ENCODE peak calls at places on chromosomes 4 and X, in ten cellular contexts. P is lower lobe of right lung, H is hepatocyte, B is fibroblast of pulmonary artery, V is WERI-Rb-1, Z is astrocyte of the spinal cord, M is endothelial cell of umbilical vein, G is right cardiac atrium, Y is HFF-Myc, E is HCT116. Q is an unnamed sample.

GRCh38 chrX:11319689-11320302 is 26.6 kb downstream of the AMELX start:
- DNase-seq in P (no peak), G (no peak), M (no peak), V (no peak), Z (no peak), Y (no peak), B (no peak), H (no peak), E (no peak), Q (no peak)

GRCh38 chr4:14333616-14334015 is 668.7 kb upstream of the CPEB2 start:
- DNase-seq in Z (no peak), H (no peak), E (no peak), B (no peak), M (no peak), Y (no peak), G (no peak), P (no peak), V (no peak), Q (no peak)

GRCh38 chrX:113473418-113473817 is 632.8 kb upstream of the AMOT start:
- DNase-seq in Z (no peak), M (no peak), H (no peak), V (no peak), Y (no peak), E (no peak), B (peak; percentile 1), G (no peak), P (no peak), Q (no peak)

GRCh38 chrX:134423606-134424005 is 36.4 kb upstream of the HPRT1 start:
- DNase-seq in B (peak; percentile 49), Y (no peak), P (no peak), H (no peak), M (peak; percentile 35), Z (peak; percentile 41), V (no peak), E (no peak), G (no peak), Q (no peak)

GRCh38 chr4:71550220-71551190 is 211.7 kb downstream of the SLC4A4 start:
- DNase-seq in B (peak; percentile 32), H (peak; percentile 42), M (no peak), V (no peak), G (no peak), P (no peak), Z (peak; percentile 72), E (no peak), Y (peak; percentile 5), Q (no peak)

GRCh38 chrX:138759217-138759943 is 47.9 kb upstream of the FGF13 start:
- DNase-seq in H (no peak), V (no peak), Y (no peak), Z (no peak), G (no peak), E (no peak), B (no peak), M (no peak), P (no peak), Q (no peak)

GRCh38 chr4:17765514-17766286 is 15.7 kb downstream of the FAM184B start:
- DNase-seq in G (no peak), V (no peak), H (no peak), E (no peak), P (no peak), M (no peak), Y (no peak), Z (no peak), B (no peak), Q (no peak)

GRCh38 chr4:80459918-80460473 is 124.5 kb downstream of the CFAP299 start:
- DNase-seq in G (no peak), E (no peak), B (no peak), P (no peak), Y (no peak), V (no peak), Z (no peak), H (no peak), M (no peak), Q (no peak)

GRCh38 chrX:139831689-139832456 is 101.0 kb downstream of the ATP11C start:
- DNase-seq in M (peak; percentile 73), B (peak; percentile 84), V (no peak), P (no peak), Y (peak; percentile 54), Z (peak; percentile 54), H (peak; percentile 17), E (no peak), G (no peak), Q (no peak)

GRCh38 chrX:106619797-106620196 is 8.0 kb downstream of the RADX start:
- DNase-seq in E (no peak), H (no peak), M (peak; percentile 1), B (peak; percentile 36), Y (no peak), Z (peak; percentile 3), G (no peak), V (no peak), P (no peak), Q (no peak)

GRCh38 chrX:24673424-24673823 is 20.3 kb upstream of the POLA1 start:
- DNase-seq in Z (no peak), G (no peak), B (no peak), H (no peak), P (no peak), E (no peak), M (no peak), V (no peak), Y (no peak), Q (no peak)

GRCh38 chrX:80430826-80431501 is 10.7 kb downstream of the TENT5D start:
- DNase-seq in Z (no peak), Y (no peak), G (no peak), M (no peak), E (no peak), H (no peak), B (peak; percentile 2), P (no peak), V (no peak), Q (no peak)

DNA sequence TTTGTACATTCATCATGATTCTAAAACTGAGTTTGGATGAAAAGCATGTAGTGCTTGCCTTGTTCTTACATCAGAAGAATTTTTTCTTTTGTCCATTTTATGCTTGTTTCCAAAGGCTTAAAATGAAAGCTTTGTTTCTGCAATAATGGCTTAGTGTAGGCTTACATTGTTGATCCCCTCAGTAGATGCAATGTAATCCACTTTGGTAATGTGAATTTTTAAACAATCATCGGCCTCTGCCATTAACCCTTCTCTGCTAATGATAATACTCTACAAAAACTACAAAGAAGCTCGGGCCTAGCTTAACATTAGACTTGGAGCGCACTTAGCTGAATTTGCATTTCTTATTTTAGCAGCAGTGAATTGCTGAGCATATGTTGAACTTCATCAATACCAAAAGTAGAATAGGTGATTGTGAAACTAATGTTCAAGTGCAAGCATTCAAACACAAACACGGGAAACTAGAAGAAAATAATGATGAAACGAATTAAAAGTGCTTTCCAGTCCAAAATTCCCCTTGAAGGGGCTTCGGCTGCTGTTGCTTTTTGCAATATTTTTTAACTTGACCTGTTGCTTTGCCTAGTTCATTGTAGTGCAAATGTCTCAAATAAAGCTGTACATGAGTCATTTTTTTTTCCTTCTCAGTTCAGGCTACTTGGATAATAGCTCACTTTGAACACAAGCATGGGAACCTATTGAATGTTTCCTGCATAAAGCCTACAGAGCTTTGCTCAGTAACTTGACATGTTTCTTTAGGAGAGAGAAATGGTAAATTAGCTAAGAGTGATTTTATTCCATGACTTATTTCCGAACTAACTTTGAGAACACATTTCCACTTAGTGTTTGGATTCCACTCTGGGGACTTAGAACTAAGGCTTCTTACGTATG is 66.5 kb downstream of the SLIT2 start:
- DNase-seq in B (no peak), G (no peak), V (no peak), P (no peak), H (no peak), Y (no peak), E (no peak), M (no peak), Z (peak; percentile 36), Q (no peak)
- H3K4me3 ChIP-seq in B (no peak overlapping the region), G (no peak overlapping the region), V (no peak overlapping the region), P (no peak overlapping the region), H (no peak overlapping the region), Y (no peak overlapping the region), E (no peak overlapping the region), M (no peak overlapping the region), Z (no peak overlapping the region), Q (no peak overlapping the region)

DNA sequence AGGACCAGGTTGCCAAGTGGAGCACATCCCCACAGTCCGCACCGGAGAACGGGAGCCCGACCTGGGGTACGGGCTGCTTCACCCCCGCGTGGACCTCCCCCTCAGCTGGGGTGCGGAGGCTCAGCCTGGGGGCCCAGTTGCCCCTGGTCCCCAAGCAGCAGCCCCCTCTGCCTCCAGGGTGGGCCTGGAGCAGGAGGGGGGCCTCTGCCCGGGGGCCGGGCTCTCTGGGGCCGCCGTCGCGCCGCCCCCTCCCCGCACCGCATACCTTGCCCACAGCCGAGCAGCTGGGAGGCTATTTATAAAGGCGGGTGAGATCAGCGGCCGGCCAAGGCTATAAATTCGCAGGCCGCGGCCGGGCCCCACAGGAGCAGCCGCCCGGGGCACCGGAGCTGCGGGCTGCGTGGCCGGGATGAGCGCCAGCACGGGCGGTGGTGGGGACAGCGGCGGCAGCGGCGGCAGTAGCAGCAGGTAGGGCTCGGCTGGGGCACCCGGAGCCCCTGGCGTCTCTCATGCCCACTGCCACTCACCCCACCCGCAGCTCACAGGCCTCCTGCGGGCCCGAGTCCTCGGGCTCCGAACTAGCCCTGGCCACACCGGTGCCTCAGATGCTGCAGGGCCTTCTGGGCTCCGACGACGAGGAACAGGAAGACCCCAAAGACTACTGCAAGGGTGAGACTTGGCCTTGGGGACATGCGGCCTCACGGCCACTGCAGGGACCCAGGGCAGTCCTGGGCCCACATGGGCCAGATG is at the start of gene SRPK3:
- DNase-seq in G (peak; percentile 69), M (no peak), V (peak; percentile 65), H (no peak), E (no peak), Z (peak; percentile 16), Y (no peak), B (no peak), P (no peak), Q (no peak)
- H3K4me3 ChIP-seq in G (no peak within 1 kb of the TSS), M (no peak within 1 kb of the TSS), V (peak within 1 kb of the TSS; percentile 10), H (no peak within 1 kb of the TSS), E (no peak within 1 kb of the TSS), Z (no peak within 1 kb of the TSS), Y (no peak within 1 kb of the TSS), B (no peak within 1 kb of the TSS), P (no peak within 1 kb of the TSS), Q (no peak within 1 kb of the TSS)

GRCh38 chr4:184284336-184284690 is 66.6 kb upstream of the ENPP6 start:
- DNase-seq in B (no peak), E (no peak), G (no peak), P (no peak), H (no peak), Z (no peak), V (no peak), M (no peak), Y (no peak), Q (no peak)
- H3K4me3 ChIP-seq in B (no peak overlapping the region), E (no peak overlapping the region), G (no peak overlapping the region), P (peak overlapping the region; percentile 42), H (no peak overlapping the region), Z (no peak overlapping the region), V (no peak overlapping the region), M (no peak overlapping the region), Y (no peak overlapping the region), Q (no peak overlapping the region)

DNA sequence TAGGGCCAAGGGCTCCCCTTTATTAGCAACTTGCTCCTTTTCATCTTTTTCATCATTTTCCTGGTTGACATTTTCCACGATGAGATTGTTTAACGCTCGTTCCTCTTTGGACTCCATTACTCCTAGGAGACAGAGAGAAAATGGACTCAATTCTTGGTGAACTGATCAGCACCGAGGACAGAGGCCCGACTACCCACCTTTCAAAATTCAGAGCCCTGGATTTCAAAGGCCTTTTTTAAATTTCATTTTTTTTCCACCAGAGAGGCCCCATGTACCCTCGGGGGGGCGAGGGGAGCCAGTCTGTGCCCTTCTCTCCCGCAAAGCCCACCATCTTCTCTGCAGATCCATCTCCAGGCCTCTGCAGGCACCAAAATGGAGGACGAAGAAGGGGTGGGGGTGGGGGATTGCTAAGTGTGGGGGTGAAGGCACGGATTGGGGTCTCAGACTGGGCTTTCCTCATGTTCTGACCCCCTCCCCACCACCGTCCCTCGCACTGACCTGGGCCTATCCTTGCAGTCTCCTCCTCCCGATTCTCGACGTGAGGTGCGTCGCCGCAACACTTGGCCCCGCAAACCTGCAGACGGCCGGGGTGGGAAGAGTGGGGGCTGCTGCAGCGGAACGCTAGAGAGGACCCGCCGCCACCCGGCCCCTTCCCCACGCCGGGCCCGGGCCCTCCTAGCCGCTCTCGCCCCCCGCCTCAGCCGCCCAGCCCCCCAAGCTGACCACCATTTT is 764 bp downstream of the BEX2 start:
- DNase-seq in Y (no peak), P (no peak), G (no peak), B (no peak), Z (no peak), V (no peak), H (peak; percentile 3), M (no peak), E (no peak), Q (no peak)
- H3K4me3 ChIP-seq in Y (peak overlapping the region; percentile 30), P (peak overlapping the region; percentile 55), G (peak overlapping the region; percentile 37), B (peak overlapping the region; percentile 44), Z (peak overlapping the region; percentile 45), V (peak overlapping the region; percentile 53), H (peak overlapping the region; percentile 58), M (no peak overlapping the region), E (peak overlapping the region; percentile 71), Q (peak overlapping the region; percentile 43)

Q was measured in left lung.